ENCODE peak calls at places on chromosomes 13 and 19, in five cellular contexts. I, C, U, O and E are unnamed samples. For H3K4me1, the result is how much of the 10 kb centered on the place peaks cover.

GRCh38 chr13:93473441-93474270 is 247.0 kb downstream of the GPC6 start:
- DNase-seq in O (no peak), C (no peak), I (no peak), U (no peak), E (no peak)

GRCh38 chr13:48233097-48233885 is at the start of gene ITM2B:
- DNase-seq in O (peak), I (peak), C (peak), U (peak), E (peak)

GRCh38 chr13:108003626-108004025 is 211.7 kb downstream of the LIG4 start:
- DNase-seq in C (no peak), O (no peak), I (no peak), U (no peak), E (no peak)

GRCh38 chr13:24035411-24035810 is 125.1 kb upstream of the SPATA13 start:
- DNase-seq in I (no peak), O (no peak), C (no peak), U (no peak), E (no peak)

GRCh38 chr19:19406878-19407639 is 1.6 kb downstream of the GATAD2A start:
- DNase-seq in O (no peak), C (peak), I (no peak), U (peak), E (no peak)

GRCh38 chr13:36163809-36164308 is 32.7 kb upstream of the DCLK1 start:
- DNase-seq in U (no peak), C (peak), O (peak), I (peak), E (no peak)

GRCh38 chr13:82688400-82688999 is 1193.8 kb downstream of the SLITRK1 start:
- DNase-seq in O (no peak), U (no peak), I (no peak), C (peak), E (no peak)

GRCh38 chr19:30662211-30662861 is 290.2 kb downstream of the ZNF536 start:
- DNase-seq in I (no peak), C (peak), U (no peak), O (no peak), E (no peak)

GRCh38 chr19:49335071-49335783 is at the start of gene CD37:
- DNase-seq in I (peak), O (no peak), U (peak), C (no peak), E (no peak)

GRCh38 chr19:48090281-48090802 is 20.3 kb downstream of the PLA2G4C start:
- DNase-seq in I (no peak), U (no peak), O (no peak), C (no peak), E (no peak)

GRCh38 chr13:101384929-101385328 is 31.4 kb downstream of the NALCN start:
- DNase-seq in O (no peak), I (no peak), C (no peak), U (no peak), E (no peak)

GRCh38 chr13:74203576-74203975 is 69.4 kb upstream of the KLF12 start:
- DNase-seq in C (no peak), O (no peak), I (no peak), U (no peak), E (no peak)

GRCh38 chr13:97855570-97855970 is 97.9 kb upstream of the IPO5 start:
- DNase-seq in I (no peak), O (peak), U (no peak), C (peak), E (no peak)

GRCh38 chr13:102460806-102461205 is 59.0 kb upstream of the FGF14 start:
- DNase-seq in O (no peak), C (no peak), U (no peak), I (no peak), E (no peak)

GRCh38 chr19:8569066-8569761 is 8.0 kb downstream of the MYO1F start:
- DNase-seq in I (no peak), U (peak), C (peak), O (no peak), E (peak)

GRCh38 chr13:26213345-26213744 is 8.8 kb downstream of the RNF6 start:
- DNase-seq in I (no peak), U (no peak), C (no peak), O (no peak), E (no peak)

GRCh38 chr19:43762814-43763213 is 8.1 kb upstream of the SMG9 start:
- DNase-seq in U (no peak), C (no peak), I (no peak), O (no peak), E (no peak)

GRCh38 chr19:43763473-43763939 is 8.7 kb upstream of the SMG9 start:
- DNase-seq in C (no peak), U (no peak), I (no peak), O (no peak), E (no peak)

GRCh38 chr19:43755256-43755801 is 567 bp upstream of the SMG9 start:
- DNase-seq in U (peak), C (peak), O (peak), I (peak), E (peak)

GRCh38 chr19:43760941-43761340 is 6.2 kb upstream of the SMG9 start:
- DNase-seq in U (no peak), C (no peak), I (no peak), O (no peak), E (no peak)

DNA sequence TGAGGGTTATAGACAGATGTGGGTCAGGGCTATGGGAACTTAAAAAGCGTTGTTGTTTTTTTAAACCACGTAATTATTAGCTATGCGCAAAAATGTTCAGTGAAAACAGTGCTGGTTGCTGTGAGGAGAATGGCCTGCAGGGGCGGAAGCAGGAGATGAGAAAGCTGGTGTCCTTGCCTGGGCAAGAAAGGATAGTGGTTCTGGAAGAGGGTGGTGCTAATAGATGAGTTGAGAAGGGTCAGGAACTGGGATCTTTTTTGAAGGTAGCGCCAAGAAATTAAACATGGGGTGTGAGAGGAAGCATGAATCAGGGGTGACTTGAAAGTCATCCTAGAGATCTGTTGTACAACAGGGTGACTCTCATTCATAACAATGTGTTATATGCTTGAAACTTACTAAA is 4.8 kb upstream of the SMG9 start:
- DNase-seq in U (no peak), I (no peak), C (peak), O (no peak), E (no peak)
- H3K4me1 ChIP-seq in U (under half), I (under half), C (half or more), O (under half), E (under half)

GRCh38 chr19:7224995-7225394 is 69.2 kb downstream of the INSR start:
- DNase-seq in I (no peak), C (no peak), U (no peak), O (no peak), E (no peak)

GRCh38 chr19:7227735-7228134 is 66.5 kb downstream of the INSR start:
- DNase-seq in C (no peak), U (no peak), O (no peak), I (no peak), E (no peak)

GRCh38 chr19:7226749-7227148 is 67.5 kb downstream of the INSR start:
- DNase-seq in O (no peak), U (no peak), I (no peak), C (no peak), E (no peak)

GRCh38 chr19:7224205-7224833 is 69.9 kb downstream of the INSR start:
- DNase-seq in C (no peak), O (no peak), I (peak), U (no peak), E (no peak)

GRCh38 chr19:7225741-7226140 is 68.5 kb downstream of the INSR start:
- DNase-seq in O (no peak), C (no peak), U (no peak), I (no peak), E (no peak)
- H3K4me1 ChIP-seq in O (under half), C (under half), U (under half), I (under half), E (under half)

DNA sequence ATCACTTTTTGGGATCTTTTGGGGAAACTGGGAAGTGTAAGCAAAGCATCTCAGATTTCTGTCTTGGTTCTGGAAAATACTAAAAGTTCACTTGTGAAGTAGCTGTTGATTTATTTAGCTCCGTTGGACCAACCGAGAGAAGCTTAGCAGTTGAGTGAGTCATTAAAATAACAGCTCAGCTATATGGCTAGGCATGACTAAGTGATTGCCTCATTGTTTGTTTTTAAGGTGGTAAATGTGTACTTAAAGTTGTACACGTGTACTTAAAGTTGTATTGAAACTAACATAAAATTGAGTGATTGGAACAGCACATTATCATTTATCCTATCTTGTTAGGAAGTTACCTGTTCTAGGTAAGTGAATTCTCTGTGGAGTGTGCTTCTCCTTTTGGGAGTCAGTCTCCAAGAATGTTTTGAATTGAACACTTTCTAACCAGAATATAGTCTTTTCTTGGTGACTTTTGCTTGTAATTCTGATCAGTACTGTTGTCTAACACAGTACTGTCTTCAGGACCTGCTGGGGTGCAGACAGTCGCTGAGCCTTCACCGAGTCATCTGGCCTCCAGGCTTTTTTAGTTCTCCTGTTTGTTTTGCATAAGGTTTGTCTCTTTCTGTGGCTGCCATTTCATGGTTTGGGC is 2.9 kb upstream of the DCUN1D2 start:
- DNase-seq in O (no peak), U (no peak), I (no peak), C (peak), E (no peak)
- H3K4me1 ChIP-seq in O (under half), U (under half), I (under half), C (under half), E (under half)

GRCh38 chr13:44364601-44365000 is 9.0 kb upstream of the SERP2 start:
- DNase-seq in U (no peak), O (no peak), C (peak), I (no peak), E (no peak)
- H3K4me1 ChIP-seq in U (under half), O (under half), C (under half), I (under half), E (under half)

DNA sequence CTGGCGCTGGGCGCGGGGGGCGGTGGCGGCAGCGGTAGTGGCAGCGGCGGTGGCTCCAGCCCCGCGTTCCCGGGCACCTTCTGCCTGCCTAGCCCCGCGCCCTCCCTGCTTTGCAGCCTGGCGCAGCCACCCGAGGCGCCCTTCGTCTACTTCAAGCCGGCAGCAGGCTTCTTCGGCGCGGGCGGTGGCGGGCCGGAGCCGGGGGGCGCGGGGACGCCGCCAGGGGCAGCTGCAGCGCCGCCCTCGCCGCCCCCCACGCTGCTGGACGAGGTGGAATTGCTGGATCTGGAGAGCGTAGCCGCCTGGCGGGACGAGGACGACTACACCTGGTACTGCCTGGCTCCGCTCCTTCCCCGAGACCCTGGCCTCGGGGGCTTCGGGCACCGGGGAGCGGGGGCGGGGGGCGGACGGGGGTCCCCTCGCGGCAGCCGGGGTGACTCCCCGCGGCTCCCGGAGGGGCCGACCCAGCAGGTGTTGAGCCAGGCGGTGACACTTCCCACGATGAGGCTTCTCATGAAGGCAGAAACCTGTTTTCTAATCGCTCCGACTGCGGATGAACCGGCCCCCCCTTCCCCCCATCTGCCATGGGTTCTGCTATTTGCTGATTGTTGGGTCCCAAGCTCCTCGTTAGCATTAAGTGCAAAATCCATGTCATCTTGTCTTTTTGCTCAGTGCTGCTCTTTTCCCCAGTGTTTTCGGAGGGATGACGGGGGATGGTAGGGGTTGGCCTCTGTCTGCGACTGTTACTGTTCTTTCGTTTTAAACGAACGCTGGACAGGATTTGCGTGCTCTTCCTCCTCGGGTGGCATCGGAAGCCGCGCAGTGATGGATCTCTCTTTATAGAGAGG is 948 bp downstream of the SLAIN1 start:
- DNase-seq in C (no peak), O (peak), U (peak), I (peak), E (peak)
- H3K4me1 ChIP-seq in C (under half), O (under half), U (under half), I (under half), E (under half)

DNA sequence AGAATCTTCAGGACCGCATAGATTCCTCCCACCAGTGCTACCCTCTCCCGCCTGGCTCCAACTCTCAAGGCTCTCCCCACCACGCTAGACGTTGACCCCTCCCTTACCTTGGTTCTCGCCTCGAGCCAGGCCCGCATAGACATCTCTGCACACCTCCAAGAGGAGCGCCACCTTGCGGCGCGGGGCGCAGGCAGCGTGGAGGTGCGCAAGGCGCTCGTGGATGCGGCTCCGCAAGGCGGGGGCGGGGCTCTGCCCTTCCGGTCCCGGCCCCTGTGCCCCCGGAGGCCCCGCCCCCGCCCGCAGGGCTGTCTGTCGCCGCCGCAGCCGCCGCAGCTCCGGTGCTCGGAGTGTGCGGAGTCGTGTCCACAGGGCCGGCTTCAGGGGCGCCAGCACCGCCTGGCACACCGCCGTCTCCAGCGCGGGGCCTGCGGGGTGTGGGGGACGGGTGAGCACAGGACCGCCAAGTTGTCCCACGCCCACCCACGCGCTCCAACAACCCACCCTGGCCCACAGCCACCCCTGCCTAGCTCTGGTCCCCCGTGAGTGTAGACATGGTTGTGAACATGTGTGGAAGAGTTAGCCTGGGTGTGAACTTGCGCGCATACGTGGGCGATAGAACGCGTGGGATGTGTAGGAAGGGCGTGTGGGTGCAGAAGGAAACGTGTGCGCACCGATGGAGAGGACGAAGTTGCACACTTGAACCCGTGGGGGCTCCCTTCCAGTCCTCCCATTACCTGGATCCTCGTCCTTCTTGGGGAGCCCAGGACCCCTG is 8.1 kb downstream of the RINL start:
- DNase-seq in U (peak), O (peak), I (peak), C (peak), E (peak)
- H3K4me1 ChIP-seq in U (under half), O (under half), I (under half), C (under half), E (under half)

DNA sequence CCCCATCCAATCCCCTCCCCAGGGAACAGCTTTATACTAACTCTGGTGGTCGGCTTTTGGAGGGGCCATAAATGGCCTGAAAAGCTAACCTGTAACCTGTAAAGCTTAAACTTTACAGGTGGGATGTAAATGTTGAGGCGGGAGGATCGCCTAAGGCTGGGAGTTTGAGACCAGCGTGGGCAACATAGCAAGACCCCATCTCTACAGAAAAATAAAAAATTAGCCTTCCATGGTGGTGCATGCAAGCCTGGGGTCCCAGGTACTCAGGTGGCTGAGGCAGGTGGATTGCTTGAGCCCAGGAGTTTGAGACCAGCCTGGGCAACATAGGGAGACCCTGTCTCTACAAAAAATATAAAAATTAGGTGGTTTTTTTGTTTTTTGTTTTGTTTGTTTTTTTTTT is 18.5 kb downstream of the CARM1 start:
- DNase-seq in I (no peak), C (no peak), O (no peak), U (no peak), E (no peak)
- H3K4me1 ChIP-seq in I (under half), C (under half), O (under half), U (under half), E (under half)

GRCh38 chr19:38664503-38665211 is 17.2 kb downstream of the ACTN4 start:
- DNase-seq in U (no peak), I (no peak), O (no peak), C (no peak), E (no peak)

GRCh38 chr19:38666662-38667448 is 19.4 kb downstream of the ACTN4 start:
- DNase-seq in U (no peak), O (no peak), C (peak), I (peak), E (no peak)

GRCh38 chr19:38665219-38665931 is 17.9 kb downstream of the ACTN4 start:
- DNase-seq in I (no peak), U (no peak), O (no peak), C (no peak), E (no peak)

GRCh38 chr19:38667552-38668205 is 20.2 kb downstream of the ACTN4 start:
- DNase-seq in I (no peak), O (no peak), C (no peak), U (no peak), E (no peak)

GRCh38 chr19:38665950-38666661 is 18.7 kb downstream of the ACTN4 start:
- DNase-seq in O (no peak), U (no peak), C (no peak), I (peak), E (no peak)
- H3K4me1 ChIP-seq in O (half or more), U (under half), C (half or more), I (under half), E (half or more)

GRCh38 chr13:40637644-40638043 is 28.8 kb downstream of the FOXO1 start:
- DNase-seq in I (no peak), O (no peak), U (no peak), C (no peak), E (no peak)

GRCh38 chr13:40631605-40632004 is 34.8 kb downstream of the FOXO1 start:
- DNase-seq in C (no peak), O (no peak), I (no peak), U (no peak), E (no peak)

GRCh38 chr13:40639226-40639681 is 27.2 kb downstream of the FOXO1 start:
- DNase-seq in I (no peak), C (no peak), O (no peak), U (no peak), E (no peak)

GRCh38 chr13:40632915-40633314 is 33.5 kb downstream of the FOXO1 start:
- DNase-seq in O (no peak), I (no peak), U (no peak), C (no peak), E (no peak)

DNA sequence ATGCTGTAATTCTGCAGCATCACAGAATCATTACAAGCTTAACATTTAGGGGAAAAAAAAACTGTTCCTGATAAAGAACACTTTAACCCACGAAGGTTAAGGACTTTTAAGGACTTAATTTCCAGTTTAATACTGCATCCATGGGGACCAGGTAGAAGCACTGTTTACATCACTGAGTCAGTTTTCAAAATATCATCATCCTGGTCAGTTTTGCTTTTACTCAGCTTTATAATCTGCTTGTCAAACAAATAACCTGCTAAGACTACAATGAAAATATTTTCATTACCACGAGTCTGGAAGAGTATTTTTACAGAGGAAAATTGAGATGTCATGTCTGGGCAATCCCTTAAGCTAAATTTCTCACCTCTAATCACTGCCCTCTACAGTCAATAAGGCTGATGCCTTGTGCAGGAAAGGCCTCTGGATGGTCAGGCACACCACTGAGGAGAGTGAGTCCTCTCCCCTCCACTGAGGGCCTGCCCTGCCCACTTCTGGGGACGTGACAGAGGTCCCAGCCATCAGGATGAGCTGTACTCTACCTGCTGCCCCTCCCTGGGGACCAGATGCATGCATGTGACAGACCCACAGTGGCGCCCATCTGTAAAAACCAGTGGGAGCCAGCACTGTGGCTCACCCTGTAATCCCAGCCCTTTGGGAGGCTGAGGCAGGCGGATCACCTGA is 31.0 kb downstream of the FOXO1 start:
- DNase-seq in U (no peak), C (no peak), I (no peak), O (no peak), E (no peak)
- H3K4me1 ChIP-seq in U (under half), C (under half), I (under half), O (under half), E (under half)

GRCh38 chr19:45882652-45883585 is 3.0 kb downstream of the IRF2BP1 start:
- DNase-seq in I (peak), O (peak), C (peak), U (peak), E (peak)
- H3K4me1 ChIP-seq in I (under half), O (under half), C (under half), U (under half), E (under half)